ENCODE peak calls at places on chromosomes 12 and 14, in nine cellular contexts. M is sciatic nerve; G is transverse colon; Q is GM10248; K is activated CD4-positive, alpha-beta T cell treated with anti-CD3 and anti-CD28 coated beads, Interleukin-2, amount 10 ng/mL, durations not matched to agents 7 days and 5 days; D is uterus; S is stimulated activated CD4-positive, alpha-beta T cell treated with anti-CD3 and anti-CD28 coated beads, Interleukin-2, amount 100 ng/mL, for 4 hours; V is BJ; X is HEK293T. A is an unnamed sample.

GRCh38 chr12:116365114-116365513 is 87.6 kb upstream of the MED13L start:
- DNase-seq in K (no peak), V (no peak), G (no peak), Q (no peak), M (no peak), X (no peak), S (no peak), D (no peak), A (no peak)

GRCh38 chr14:67372833-67373232 is 12.7 kb downstream of the EIF2S1 start:
- DNase-seq in V (no peak), K (no peak), S (no peak), D (no peak), X (no peak), M (no peak), G (no peak), Q (no peak), A (no peak)

GRCh38 chr12:117025481-117026151 is 73.6 kb downstream of the TESC start:
- DNase-seq in D (peak), S (peak), Q (peak), X (peak), M (peak), G (peak), K (peak), V (no peak), A (no peak)

GRCh38 chr14:94536836-94537235 is 24.4 kb upstream of the SERPINA4 start:
- DNase-seq in X (no peak), V (no peak), M (no peak), K (no peak), Q (no peak), D (no peak), S (no peak), G (no peak), A (no peak)

GRCh38 chr12:103334447-103334846 is 161.3 kb downstream of the C12orf42 start:
- DNase-seq in G (no peak), X (no peak), D (no peak), M (no peak), V (no peak), K (no peak), S (no peak), Q (no peak), A (no peak)

GRCh38 chr12:11576104-11576503 is 73.4 kb upstream of the ETV6 start:
- DNase-seq in V (no peak), S (no peak), K (no peak), M (no peak), D (no peak), G (no peak), X (no peak), Q (no peak), A (no peak)

GRCh38 chr12:21073822-21074460 is 57.1 kb upstream of the SLCO1B1 start:
- DNase-seq in G (no peak), Q (no peak), K (no peak), M (no peak), S (no peak), V (no peak), D (no peak), X (no peak), A (peak)

GRCh38 chr12:115946867-115947695 is 330.4 kb downstream of the MED13L start:
- DNase-seq in X (peak), G (no peak), S (no peak), K (no peak), Q (no peak), M (no peak), V (no peak), D (no peak), A (no peak)

A was measured in AG04449.